ENCODE peak calls at places on chromosomes 12 and 14, in ten cellular contexts. One of them, this sample, is unnamed.

GRCh38 chr14:23360496-23360895 is 4.5 kb downstream of the EFS start:
- DNase-seq in tibial nerve: no peak
- DNase-seq in EH: no peak
- DNase-seq in WTC11: peak; percentile 69
- DNase-seq in left colon: no peak
- DNase-seq in SW 1271: no peak
- DNase-seq in HTR-8/SVneo: no peak
- DNase-seq in stromal cell of bone marrow: no peak
- DNase-seq in activated T-cell treated with anti-CD3 and anti-CD28 coated beads for 1 hour: no peak
- DNase-seq in breast epithelium: no peak
- DNase-seq in this sample: no peak

GRCh38 chr12:28963554-28963953 is 185.5 kb upstream of the FAR2 start:
- DNase-seq in activated T-cell treated with anti-CD3 and anti-CD28 coated beads for 1 hour: no peak
- DNase-seq in left colon: no peak
- DNase-seq in stromal cell of bone marrow: no peak
- DNase-seq in tibial nerve: no peak
- DNase-seq in breast epithelium: no peak
- DNase-seq in EH: peak; percentile 51
- DNase-seq in HTR-8/SVneo: no peak
- DNase-seq in WTC11: no peak
- DNase-seq in SW 1271: peak; percentile 7
- DNase-seq in this sample: peak; percentile 45

GRCh38 chr12:52539024-52539820 is 13.7 kb downstream of the KRT71 start:
- DNase-seq in breast epithelium: no peak
- DNase-seq in tibial nerve: no peak
- DNase-seq in stromal cell of bone marrow: peak; percentile 16
- DNase-seq in HTR-8/SVneo: peak; percentile 73
- DNase-seq in left colon: no peak
- DNase-seq in activated T-cell treated with anti-CD3 and anti-CD28 coated beads for 1 hour: no peak
- DNase-seq in WTC11: no peak
- DNase-seq in EH: peak; percentile 95
- DNase-seq in SW 1271: no peak
- DNase-seq in this sample: no peak

GRCh38 chr12:113899844-113900471 is 66.2 kb downstream of the RBM19 start:
- DNase-seq in EH: no peak
- DNase-seq in HTR-8/SVneo: no peak
- DNase-seq in left colon: no peak
- DNase-seq in breast epithelium: no peak
- DNase-seq in tibial nerve: no peak
- DNase-seq in SW 1271: no peak
- DNase-seq in activated T-cell treated with anti-CD3 and anti-CD28 coated beads for 1 hour: no peak
- DNase-seq in WTC11: no peak
- DNase-seq in stromal cell of bone marrow: no peak
- DNase-seq in this sample: no peak

GRCh38 chr12:122646568-122647220 is 56.5 kb downstream of the HCAR2 start:
- DNase-seq in breast epithelium: no peak
- DNase-seq in EH: peak; percentile 77
- DNase-seq in left colon: no peak
- DNase-seq in stromal cell of bone marrow: no peak
- DNase-seq in tibial nerve: peak; percentile 22
- DNase-seq in activated T-cell treated with anti-CD3 and anti-CD28 coated beads for 1 hour: peak; percentile 2
- DNase-seq in HTR-8/SVneo: peak; percentile 49
- DNase-seq in SW 1271: peak; percentile 15
- DNase-seq in WTC11: no peak
- DNase-seq in this sample: no peak

GRCh38 chr14:92463141-92463540 is 50.4 kb upstream of the RIN3 start:
- DNase-seq in HTR-8/SVneo: no peak
- DNase-seq in EH: no peak
- DNase-seq in left colon: no peak
- DNase-seq in tibial nerve: no peak
- DNase-seq in SW 1271: no peak
- DNase-seq in stromal cell of bone marrow: no peak
- DNase-seq in breast epithelium: no peak
- DNase-seq in activated T-cell treated with anti-CD3 and anti-CD28 coated beads for 1 hour: no peak
- DNase-seq in WTC11: no peak
- DNase-seq in this sample: no peak

GRCh38 chr12:49975370-49975761 is 2.6 kb downstream of the AQP6 start:
- DNase-seq in activated T-cell treated with anti-CD3 and anti-CD28 coated beads for 1 hour: no peak
- DNase-seq in stromal cell of bone marrow: no peak
- DNase-seq in SW 1271: no peak
- DNase-seq in EH: no peak
- DNase-seq in WTC11: no peak
- DNase-seq in breast epithelium: no peak
- DNase-seq in tibial nerve: no peak
- DNase-seq in left colon: no peak
- DNase-seq in HTR-8/SVneo: no peak
- DNase-seq in this sample: no peak

GRCh38 chr14:95531473-95531872 is 3.4 kb upstream of the GLRX5 start:
- DNase-seq in WTC11: no peak
- DNase-seq in SW 1271: peak; percentile 19
- DNase-seq in breast epithelium: no peak
- DNase-seq in left colon: no peak
- DNase-seq in stromal cell of bone marrow: peak; percentile 59
- DNase-seq in tibial nerve: no peak
- DNase-seq in EH: peak; percentile 87
- DNase-seq in HTR-8/SVneo: no peak
- DNase-seq in activated T-cell treated with anti-CD3 and anti-CD28 coated beads for 1 hour: no peak
- DNase-seq in this sample: no peak

This sample was measured in COLO829.